ENCODE peak calls at places on chromosome 3, in seven cellular contexts. A, U, Q, J, P, D and G are unnamed samples.

GRCh38 chr3:96449803-96450202 is 364.6 kb upstream of the EPHA6 start:
- DNase-seq in P (no peak), A (no peak), D (no peak), U (peak), Q (no peak), J (peak), G (no peak)

GRCh38 chr3:47406762-47407149 is 25.9 kb downstream of the PTPN23 start:
- DNase-seq in D (no peak), J (no peak), U (no peak), Q (no peak), A (no peak), P (no peak), G (no peak)

GRCh38 chr3:105791919-105792786 is 76.7 kb downstream of the CBLB start:
- DNase-seq in P (peak), D (no peak), Q (no peak), U (peak), J (no peak), A (no peak), G (peak)

GRCh38 chr3:99920530-99921376 is 103.1 kb downstream of the CMSS1 start:
- DNase-seq in D (no peak), Q (no peak), J (peak), P (peak), U (peak), A (no peak), G (peak)

GRCh38 chr3:195270079-195270349 is 945 bp downstream of the XXYLT1 start:
- DNase-seq in P (no peak), D (no peak), A (no peak), J (no peak), U (no peak), Q (no peak), G (no peak)

GRCh38 chr3:45995370-45996192 is at the start of gene FYCO1:
- DNase-seq in J (peak), D (peak), U (peak), P (peak), Q (peak), A (peak), G (peak)

GRCh38 chr3:38459499-38460048 is 5.9 kb downstream of the ACVR2B start:
- DNase-seq in P (no peak), U (no peak), Q (no peak), A (no peak), J (no peak), D (no peak), G (no peak)

GRCh38 chr3:129985113-129985512 is 10.6 kb downstream of the TRH start:
- DNase-seq in A (no peak), P (no peak), U (no peak), D (no peak), Q (no peak), J (no peak), G (no peak)

GRCh38 chr3:126952261-126952982 is 30.5 kb upstream of the PLXNA1 start:
- DNase-seq in P (peak), A (no peak), J (no peak), D (no peak), U (no peak), Q (no peak), G (no peak)

GRCh38 chr3:11634081-11634635 is 9.6 kb downstream of the VGLL4 start:
- DNase-seq in P (no peak), A (no peak), Q (no peak), D (no peak), U (no peak), J (no peak), G (no peak)

GRCh38 chr3:160605315-160605714 is 39.9 kb upstream of the KPNA4 start:
- DNase-seq in U (no peak), Q (no peak), D (no peak), A (no peak), P (no peak), J (no peak), G (no peak)

GRCh38 chr3:30245805-30246622 is 360.4 kb upstream of the TGFBR2 start:
- DNase-seq in J (no peak), Q (no peak), U (no peak), A (no peak), P (no peak), D (no peak), G (no peak)

GRCh38 chr3:94028093-94028837 is at the start of gene STX19:
- DNase-seq in J (no peak), P (no peak), U (no peak), A (no peak), Q (no peak), D (peak), G (peak)

GRCh38 chr3:73839032-73839431 is 214.3 kb upstream of the PDZRN3 start:
- DNase-seq in D (no peak), J (no peak), Q (no peak), A (no peak), U (no peak), P (no peak), G (no peak)

GRCh38 chr3:10515884-10516495 is 10.6 kb upstream of the ATP2B2 start:
- DNase-seq in D (no peak), Q (no peak), J (peak), P (no peak), A (no peak), U (no peak), G (no peak)

GRCh38 chr3:12905316-12906071 is 64.1 kb upstream of the RPL32 start:
- DNase-seq in P (no peak), J (no peak), A (no peak), U (no peak), D (no peak), Q (no peak), G (no peak)

GRCh38 chr3:62557450-62557849 is 184.1 kb upstream of the FEZF2 start:
- DNase-seq in Q (no peak), P (no peak), A (no peak), U (no peak), J (no peak), D (no peak), G (no peak)

GRCh38 chr3:14569474-14569873 is 29.3 kb upstream of the GRIP2 start:
- DNase-seq in Q (no peak), P (no peak), D (no peak), U (no peak), J (no peak), A (no peak), G (no peak)

GRCh38 chr3:8970971-8971589 is 7.8 kb upstream of the RAD18 start:
- DNase-seq in D (peak), U (peak), P (no peak), A (peak), Q (no peak), J (peak), G (peak)

GRCh38 chr3:177776656-177777055 is 579.4 kb upstream of the TBL1XR1 start:
- DNase-seq in J (no peak), D (peak), P (no peak), Q (no peak), A (no peak), U (no peak), G (peak)

GRCh38 chr3:84904212-84904611 is 54.6 kb upstream of the CADM2 start:
- DNase-seq in A (no peak), J (no peak), D (no peak), Q (no peak), U (no peak), P (no peak), G (no peak)

GRCh38 chr3:47006145-47006651 is 26.7 kb downstream of the NBEAL2 start:
- DNase-seq in U (no peak), P (no peak), Q (no peak), J (no peak), A (no peak), D (no peak), G (no peak)

GRCh38 chr3:109268181-109268580 is 48.1 kb downstream of the DPPA2 start:
- DNase-seq in P (no peak), Q (no peak), A (no peak), D (no peak), U (no peak), J (no peak), G (no peak)

GRCh38 chr3:57224856-57225255 is 2.7 kb upstream of the APPL1 start:
- DNase-seq in P (no peak), J (no peak), U (no peak), Q (no peak), D (no peak), A (no peak), G (peak)

GRCh38 chr3:7788881-7789280 is 712.7 kb upstream of the LMCD1 start:
- DNase-seq in D (no peak), U (no peak), Q (no peak), J (no peak), A (no peak), P (no peak), G (no peak)

GRCh38 chr3:64975138-64975537 is 287.3 kb upstream of the ADAMTS9 start:
- DNase-seq in A (no peak), Q (no peak), D (no peak), U (no peak), P (no peak), J (no peak), G (no peak)

GRCh38 chr3:126957776-126958637 is 24.9 kb upstream of the PLXNA1 start:
- DNase-seq in U (no peak), D (no peak), Q (no peak), J (no peak), P (peak), A (no peak), G (no peak)

GRCh38 chr3:177633671-177634207 is 436.5 kb upstream of the TBL1XR1 start:
- DNase-seq in U (no peak), J (no peak), P (no peak), A (no peak), D (peak), Q (no peak), G (peak)

GRCh38 chr3:134473868-134474546 is 11.8 kb downstream of the ANAPC13 start:
- DNase-seq in J (peak), U (peak), P (no peak), A (peak), Q (no peak), D (peak), G (peak)

GRCh38 chr3:126558336-126559071 is at the start of gene C3orf22:
- DNase-seq in Q (no peak), J (no peak), A (peak), P (peak), U (peak), D (no peak), G (no peak)

GRCh38 chr3:197598404-197598980 is 42.7 kb upstream of the BDH1 start:
- DNase-seq in D (no peak), Q (no peak), P (no peak), U (no peak), J (no peak), A (no peak), G (no peak)
- TF ChIP-seq CTCF in D (no peak), Q (no peak), P (no peak), U (no peak), J (no peak), A (no peak), G (no peak)

DNA sequence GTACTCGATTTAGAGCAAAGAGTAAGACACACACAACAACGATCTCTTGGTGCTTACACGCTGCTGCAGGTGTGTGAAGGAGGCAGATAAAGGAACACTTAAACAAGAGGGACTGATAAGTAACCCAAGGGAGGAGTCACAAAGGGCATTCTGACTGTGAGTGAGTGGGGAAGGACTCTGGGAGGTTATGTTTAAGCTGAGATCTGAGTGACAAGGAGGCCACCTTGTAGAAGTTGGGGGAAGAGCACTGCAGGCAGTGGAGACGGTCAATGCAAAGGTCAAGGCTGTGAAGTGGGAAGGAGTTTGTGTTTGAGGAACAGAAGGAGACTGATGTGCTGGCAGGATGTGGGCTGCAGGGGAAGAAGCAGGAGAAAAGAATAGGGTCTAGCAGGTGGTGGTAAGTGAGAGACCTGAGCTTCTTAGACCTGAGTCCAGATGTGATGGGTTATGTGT is 63.1 kb downstream of the LPP start:
- DNase-seq in Q (no peak), U (no peak), J (no peak), A (no peak), P (no peak), D (peak), G (no peak)
- TF ChIP-seq CTCF in Q (no peak), U (no peak), J (no peak), A (no peak), P (no peak), D (no peak), G (no peak)

DNA sequence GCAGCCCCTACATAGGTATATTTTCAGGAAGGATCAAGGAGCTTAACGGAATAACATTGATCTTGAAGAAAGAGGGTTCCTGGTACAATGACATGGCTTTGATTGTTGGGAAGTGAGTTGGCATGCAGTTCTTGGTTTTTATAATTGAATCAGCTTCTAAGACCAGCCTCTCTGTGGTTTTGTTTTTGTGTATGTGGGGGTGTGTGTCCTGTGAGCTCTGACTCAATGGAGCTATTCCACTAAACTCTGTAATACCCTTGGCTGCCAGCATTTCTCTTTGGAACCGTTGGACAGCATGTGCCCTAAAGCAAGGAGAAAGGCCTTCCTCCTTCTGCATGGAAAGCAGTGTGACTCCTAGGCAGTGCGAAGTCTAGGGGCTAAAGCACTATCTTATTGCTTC is 124.8 kb downstream of the EDEM1 start:
- DNase-seq in D (no peak), P (no peak), Q (no peak), A (no peak), U (no peak), J (no peak), G (no peak)
- TF ChIP-seq CTCF in D (no peak), P (no peak), Q (no peak), A (no peak), U (no peak), J (no peak), G (no peak)

DNA sequence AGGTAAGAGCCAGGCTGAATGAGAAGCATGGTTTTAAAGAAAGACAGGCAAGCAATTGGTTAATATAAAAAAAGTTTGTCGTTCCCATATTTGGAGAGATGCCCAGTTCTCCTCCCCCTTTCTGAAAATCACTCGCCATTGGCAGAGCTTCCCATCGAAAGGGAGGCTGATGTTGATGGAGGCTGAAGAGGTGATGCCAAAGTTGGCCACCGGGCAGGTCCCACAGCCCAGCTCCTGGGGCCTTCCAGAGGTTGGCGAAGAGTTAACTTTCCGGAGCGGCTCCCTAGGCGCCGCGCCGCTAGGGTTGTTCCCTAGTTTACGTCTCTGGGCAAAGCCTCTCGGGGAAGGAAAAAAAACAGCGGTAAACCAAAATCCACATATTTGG is 792 bp downstream of the PCOLCE2 start:
- DNase-seq in U (no peak), Q (no peak), P (peak), D (peak), A (peak), J (no peak), G (peak)
- TF ChIP-seq CTCF in U (no peak), Q (no peak), P (no peak), D (no peak), A (no peak), J (peak), G (no peak)

GRCh38 chr3:122021811-122022401 is at the start of gene ILDR1:
- DNase-seq in P (no peak), J (peak), U (peak), Q (peak), A (peak), D (peak), G (no peak)
- TF ChIP-seq CTCF in P (no peak), J (no peak), U (peak), Q (no peak), A (no peak), D (no peak), G (no peak)